ENCODE peak calls at places on chromosomes 4 and X, in eight cellular contexts. E, G, A, Z, M, W, T and L are unnamed samples.

GRCh38 chr4:40255722-40256281 is 59.0 kb downstream of the RHOH start:
- DNase-seq in E (no peak), G (no peak), A (no peak), Z (no peak), M (no peak), W (peak), T (peak), L (no peak)

GRCh38 chr4:13612569-13612968 is 15.0 kb downstream of the BOD1L1 start:
- DNase-seq in E (no peak), G (no peak), A (no peak), Z (no peak), M (no peak), W (no peak), T (no peak), L (no peak)

GRCh38 chrX:12719837-12720236 is 71.4 kb upstream of the PRPS2 start:
- DNase-seq in E (no peak), G (no peak), A (no peak), Z (no peak), M (no peak), W (no peak), T (no peak), L (no peak)

GRCh38 chrX:7444967-7445366 is 297.0 kb upstream of the PUDP start:
- DNase-seq in E (no peak), G (no peak), A (no peak), Z (no peak), M (no peak), W (no peak), T (no peak), L (no peak)

GRCh38 chr4:139909036-139909435 is 243.4 kb downstream of the MGST2 start:
- DNase-seq in E (no peak), G (no peak), A (no peak), Z (no peak), M (no peak), W (no peak), T (no peak), L (no peak)

GRCh38 chr4:3054169-3054759 is 20.1 kb downstream of the HTT-AS start:
- DNase-seq in E (no peak), G (no peak), A (no peak), Z (no peak), M (no peak), W (no peak), T (no peak), L (no peak)

GRCh38 chr4:6761540-6762243 is 20.8 kb upstream of the KIAA0232 start:
- DNase-seq in E (no peak), G (peak), A (no peak), Z (no peak), M (no peak), W (no peak), T (no peak), L (no peak)

GRCh38 chrX:18883961-18884765 is 99.8 kb downstream of the PHKA2 start:
- DNase-seq in E (no peak), G (no peak), A (no peak), Z (no peak), M (no peak), W (no peak), T (no peak), L (no peak)

GRCh38 chr4:156294577-156294976 is 340.9 kb upstream of the CTSO start:
- DNase-seq in E (no peak), G (no peak), A (no peak), Z (no peak), M (no peak), W (peak), T (peak), L (no peak)

GRCh38 chr4:81984746-81985145 is 389.0 kb downstream of the HNRNPD start:
- DNase-seq in E (no peak), G (no peak), A (no peak), Z (no peak), M (no peak), W (no peak), T (no peak), L (no peak)

GRCh38 chr4:169283114-169283509 is 12.4 kb upstream of the SH3RF1 start:
- DNase-seq in E (no peak), G (no peak), A (no peak), Z (no peak), M (no peak), W (peak), T (peak), L (no peak)

GRCh38 chr4:101967697-101968346 is 177.3 kb downstream of the BANK1 start:
- DNase-seq in E (no peak), G (no peak), A (no peak), Z (no peak), M (no peak), W (no peak), T (no peak), L (no peak)

GRCh38 chr4:188262464-188262863 is 123.2 kb downstream of the TRIML1 start:
- DNase-seq in E (no peak), G (no peak), A (no peak), Z (no peak), M (no peak), W (no peak), T (no peak), L (no peak)

GRCh38 chr4:152464030-152464823 is 71.7 kb downstream of the FBXW7 start:
- DNase-seq in E (no peak), G (no peak), A (no peak), Z (no peak), M (no peak), W (no peak), T (no peak), L (no peak)

GRCh38 chrX:55451990-55452824 is at the start of gene MAGEH1:
- DNase-seq in E (peak), G (peak), A (peak), Z (peak), M (peak), W (peak), T (peak), L (peak)